ENCODE peak calls at places on chromosomes 2 and 18, in four cellular contexts. One of them, this sample, is unnamed.

GRCh38 chr2:86622878-86623548 is 652 bp downstream of the RNF103 start:
- DNase-seq in DND-41: peak; percentile 48
- DNase-seq in fibroblast of lung: no peak
- DNase-seq in lower lobe of right lung: peak; percentile 79
- DNase-seq in this sample: no peak

GRCh38 chr2:186486651-186487647 is 889 bp downstream of the ZC3H15 start:
- DNase-seq in DND-41: no peak
- DNase-seq in fibroblast of lung: peak; percentile 32
- DNase-seq in lower lobe of right lung: no peak
- DNase-seq in this sample: no peak

GRCh38 chr18:58239879-58240278 is 195.9 kb downstream of the NEDD4L start:
- DNase-seq in DND-41: no peak
- DNase-seq in fibroblast of lung: peak; percentile 35
- DNase-seq in lower lobe of right lung: no peak
- DNase-seq in this sample: no peak

GRCh38 chr2:42463570-42463969 is 30.2 kb downstream of the KCNG3 start:
- DNase-seq in DND-41: no peak
- DNase-seq in fibroblast of lung: no peak
- DNase-seq in lower lobe of right lung: no peak
- DNase-seq in this sample: no peak

GRCh38 chr2:19504400-19505198 is 146.2 kb upstream of the OSR1 start:
- DNase-seq in DND-41: no peak
- DNase-seq in fibroblast of lung: no peak
- DNase-seq in lower lobe of right lung: no peak
- DNase-seq in this sample: no peak

GRCh38 chr18:78793313-78793712 is 186.3 kb upstream of the SALL3 start:
- DNase-seq in DND-41: no peak
- DNase-seq in fibroblast of lung: no peak
- DNase-seq in lower lobe of right lung: no peak
- DNase-seq in this sample: no peak

GRCh38 chr2:203018181-203018580 is 3.5 kb downstream of the NBEAL1 start:
- DNase-seq in DND-41: no peak
- DNase-seq in fibroblast of lung: peak; percentile 29
- DNase-seq in lower lobe of right lung: no peak
- DNase-seq in this sample: no peak

GRCh38 chr18:48935433-48935774 is 15.4 kb downstream of the SMAD7 start:
- DNase-seq in DND-41: no peak
- DNase-seq in fibroblast of lung: no peak
- DNase-seq in lower lobe of right lung: no peak
- DNase-seq in this sample: no peak

GRCh38 chr2:8234757-8235374 is 447.0 kb upstream of the ID2 start:
- DNase-seq in DND-41: no peak
- DNase-seq in fibroblast of lung: no peak
- DNase-seq in lower lobe of right lung: no peak
- DNase-seq in this sample: no peak

GRCh38 chr2:143259368-143259958 is 130.2 kb downstream of the ARHGAP15 start:
- DNase-seq in DND-41: peak; percentile 84
- DNase-seq in fibroblast of lung: peak; percentile 56
- DNase-seq in lower lobe of right lung: peak; percentile 45
- DNase-seq in this sample: peak; percentile 63

GRCh38 chr18:34704823-34705222 is 5.3 kb upstream of the DTNA start:
- DNase-seq in DND-41: no peak
- DNase-seq in fibroblast of lung: no peak
- DNase-seq in lower lobe of right lung: no peak
- DNase-seq in this sample: no peak

GRCh38 chr2:69779258-69779989 is 37.5 kb downstream of the ANXA4 start:
- DNase-seq in DND-41: no peak
- DNase-seq in fibroblast of lung: peak; percentile 64
- DNase-seq in lower lobe of right lung: no peak
- DNase-seq in this sample: no peak

GRCh38 chr2:61241266-61241665 is 79.3 kb downstream of the C2orf74 start:
- DNase-seq in DND-41: no peak
- DNase-seq in fibroblast of lung: no peak
- DNase-seq in lower lobe of right lung: no peak
- DNase-seq in this sample: no peak

GRCh38 chr2:177817300-177817699 is 255.3 kb downstream of the PDE11A start:
- DNase-seq in DND-41: no peak
- DNase-seq in fibroblast of lung: no peak
- DNase-seq in lower lobe of right lung: no peak
- DNase-seq in this sample: no peak

GRCh38 chr2:39593439-39594393 is 72.0 kb upstream of the TMEM178A start:
- DNase-seq in DND-41: no peak
- DNase-seq in fibroblast of lung: peak; percentile 87
- DNase-seq in lower lobe of right lung: no peak
- DNase-seq in this sample: peak; percentile 82

GRCh38 chr2:46865181-46865970 is 50.2 kb downstream of the MCFD2 start:
- DNase-seq in DND-41: no peak
- DNase-seq in fibroblast of lung: no peak
- DNase-seq in lower lobe of right lung: no peak
- DNase-seq in this sample: no peak

GRCh38 chr18:50231621-50232020 is 34.7 kb downstream of the CFAP53 start:
- DNase-seq in DND-41: no peak
- DNase-seq in fibroblast of lung: no peak
- DNase-seq in lower lobe of right lung: no peak
- DNase-seq in this sample: no peak

GRCh38 chr2:148391324-148391723 is 253.2 kb upstream of the EPC2 start:
- DNase-seq in DND-41: no peak
- DNase-seq in fibroblast of lung: peak; percentile 83
- DNase-seq in lower lobe of right lung: no peak
- DNase-seq in this sample: peak; percentile 1

GRCh38 chr18:56726906-56727305 is 75.7 kb downstream of the WDR7 start:
- DNase-seq in DND-41: no peak
- DNase-seq in fibroblast of lung: no peak
- DNase-seq in lower lobe of right lung: no peak
- DNase-seq in this sample: no peak

GRCh38 chr2:220335591-220335915 is 708.1 kb downstream of the SLC4A3 start:
- DNase-seq in DND-41: no peak
- DNase-seq in fibroblast of lung: no peak
- DNase-seq in lower lobe of right lung: no peak
- DNase-seq in this sample: no peak

GRCh38 chr2:25855065-25855464 is 23.2 kb downstream of the ASXL2 start:
- DNase-seq in DND-41: no peak
- DNase-seq in fibroblast of lung: no peak
- DNase-seq in lower lobe of right lung: no peak
- DNase-seq in this sample: no peak

GRCh38 chr2:72115361-72116080 is 32.1 kb downstream of the CYP26B1 start:
- DNase-seq in DND-41: no peak
- DNase-seq in fibroblast of lung: peak; percentile 90
- DNase-seq in lower lobe of right lung: peak; percentile 52
- DNase-seq in this sample: peak; percentile 79
- H3K4me3 ChIP-seq in DND-41: no peak overlapping the region
- H3K4me3 ChIP-seq in fibroblast of lung: no peak overlapping the region
- H3K4me3 ChIP-seq in lower lobe of right lung: no peak overlapping the region
- H3K4me3 ChIP-seq in this sample: no peak overlapping the region

GRCh38 chr18:23631746-23632145 is 31.0 kb downstream of the ANKRD29 start:
- DNase-seq in DND-41: no peak
- DNase-seq in fibroblast of lung: no peak
- DNase-seq in lower lobe of right lung: no peak
- DNase-seq in this sample: no peak
- TF ChIP-seq CTCF in DND-41: no peak
- TF ChIP-seq CTCF in fibroblast of lung: no peak
- TF ChIP-seq CTCF in lower lobe of right lung: no peak
- TF ChIP-seq CTCF in this sample: no peak

GRCh38 chr2:68476454-68476853 is 9.1 kb downstream of the APLF start:
- DNase-seq in DND-41: no peak
- DNase-seq in fibroblast of lung: no peak
- DNase-seq in lower lobe of right lung: no peak
- DNase-seq in this sample: no peak
- H3K4me3 ChIP-seq in DND-41: no peak overlapping the region
- H3K4me3 ChIP-seq in fibroblast of lung: no peak overlapping the region
- H3K4me3 ChIP-seq in lower lobe of right lung: no peak overlapping the region
- H3K4me3 ChIP-seq in this sample: no peak overlapping the region

GRCh38 chr18:74084184-74084583 is 63.5 kb downstream of the FBXO15 start:
- DNase-seq in DND-41: no peak
- DNase-seq in fibroblast of lung: no peak
- DNase-seq in lower lobe of right lung: no peak
- DNase-seq in this sample: no peak

GRCh38 chr18:74083071-74083954 is 64.3 kb downstream of the FBXO15 start:
- DNase-seq in DND-41: no peak
- DNase-seq in fibroblast of lung: no peak
- DNase-seq in lower lobe of right lung: no peak
- DNase-seq in this sample: no peak

GRCh38 chr18:74078257-74078656 is 69.4 kb downstream of the FBXO15 start:
- DNase-seq in DND-41: no peak
- DNase-seq in fibroblast of lung: no peak
- DNase-seq in lower lobe of right lung: no peak
- DNase-seq in this sample: no peak

GRCh38 chr18:74081966-74082365 is 65.7 kb downstream of the FBXO15 start:
- DNase-seq in DND-41: no peak
- DNase-seq in fibroblast of lung: no peak
- DNase-seq in lower lobe of right lung: no peak
- DNase-seq in this sample: no peak

DNA sequence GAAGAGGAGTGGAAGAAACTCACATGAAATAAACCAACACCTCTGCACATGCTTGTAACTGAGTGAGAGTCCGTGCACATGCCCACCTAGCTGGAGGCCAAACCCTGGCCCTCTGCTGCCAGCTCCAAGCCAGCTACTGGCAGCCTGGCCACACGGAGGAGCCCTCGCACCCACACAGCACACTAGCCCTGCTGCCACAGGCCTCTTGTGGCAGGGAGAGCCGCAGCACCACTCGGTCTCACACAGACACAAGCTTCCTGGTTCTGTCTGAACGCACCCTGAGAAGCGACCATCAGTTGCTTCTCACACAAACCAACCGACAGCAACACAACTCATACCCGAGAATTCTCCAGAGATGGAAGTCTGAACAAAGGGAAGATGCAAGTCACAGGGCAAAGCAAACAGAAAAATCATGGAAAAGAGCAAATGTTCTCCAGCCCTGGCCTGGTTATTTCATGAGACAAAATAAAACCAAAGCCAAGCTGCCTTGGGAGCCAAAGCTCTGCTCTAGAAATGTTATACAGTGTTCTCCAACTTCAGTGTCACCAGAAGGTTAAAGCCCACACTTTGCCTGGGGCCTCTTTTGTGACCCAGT is 65.1 kb downstream of the FBXO15 start:
- DNase-seq in DND-41: peak; percentile 52
- DNase-seq in fibroblast of lung: peak; percentile 40
- DNase-seq in lower lobe of right lung: no peak
- DNase-seq in this sample: no peak
- TF ChIP-seq CTCF in DND-41: peak; percentile 62
- TF ChIP-seq CTCF in fibroblast of lung: peak; percentile 42
- TF ChIP-seq CTCF in lower lobe of right lung: peak; percentile 37
- TF ChIP-seq CTCF in this sample: peak; percentile 43

DNA sequence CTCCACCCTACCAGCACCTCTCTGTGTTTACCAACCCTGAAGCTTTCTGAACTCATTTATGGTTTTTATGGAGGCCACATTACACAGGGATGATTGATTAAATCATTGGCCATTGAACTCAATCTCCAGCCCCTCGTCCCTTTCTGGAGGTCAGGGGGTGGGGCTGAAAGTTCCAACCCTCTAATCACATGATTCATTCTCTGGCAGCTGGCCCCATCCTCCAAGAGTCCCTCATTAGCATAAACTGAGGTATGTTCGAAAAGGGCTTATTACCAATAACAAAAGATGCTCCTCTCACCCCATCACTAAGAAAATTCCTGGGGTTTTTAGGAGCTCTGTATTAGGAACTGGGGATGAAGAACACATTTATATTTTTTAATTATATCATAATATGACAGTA is 92.3 kb downstream of the DIS3L2 start:
- DNase-seq in DND-41: no peak
- DNase-seq in fibroblast of lung: no peak
- DNase-seq in lower lobe of right lung: no peak
- DNase-seq in this sample: no peak
- H3K4me3 ChIP-seq in DND-41: no peak overlapping the region
- H3K4me3 ChIP-seq in fibroblast of lung: no peak overlapping the region
- H3K4me3 ChIP-seq in lower lobe of right lung: no peak overlapping the region
- H3K4me3 ChIP-seq in this sample: no peak overlapping the region

GRCh38 chr2:172783091-172783898 is 47.6 kb downstream of the RAPGEF4 start:
- DNase-seq in DND-41: no peak
- DNase-seq in fibroblast of lung: peak; percentile 99
- DNase-seq in lower lobe of right lung: no peak
- DNase-seq in this sample: peak; percentile 98
- TF ChIP-seq CTCF in DND-41: no peak
- TF ChIP-seq CTCF in fibroblast of lung: no peak
- TF ChIP-seq CTCF in lower lobe of right lung: no peak
- TF ChIP-seq CTCF in this sample: peak; percentile 40

GRCh38 chr2:73069041-73069854 is 2.3 kb downstream of the SFXN5 start:
- DNase-seq in DND-41: no peak
- DNase-seq in fibroblast of lung: peak; percentile 48
- DNase-seq in lower lobe of right lung: no peak
- DNase-seq in this sample: no peak
- H3K4me3 ChIP-seq in DND-41: no peak overlapping the region
- H3K4me3 ChIP-seq in fibroblast of lung: peak overlapping the region; percentile 95
- H3K4me3 ChIP-seq in lower lobe of right lung: peak overlapping the region; percentile 99
- H3K4me3 ChIP-seq in this sample: peak overlapping the region; percentile 80

GRCh38 chr2:85011098-85011497 is 40.1 kb downstream of the KCMF1 start:
- DNase-seq in DND-41: no peak
- DNase-seq in fibroblast of lung: no peak
- DNase-seq in lower lobe of right lung: no peak
- DNase-seq in this sample: no peak

GRCh38 chr2:85012855-85013254 is 41.9 kb downstream of the KCMF1 start:
- DNase-seq in DND-41: no peak
- DNase-seq in fibroblast of lung: no peak
- DNase-seq in lower lobe of right lung: no peak
- DNase-seq in this sample: no peak

GRCh38 chr2:85009019-85009618 is 38.2 kb downstream of the KCMF1 start:
- DNase-seq in DND-41: no peak
- DNase-seq in fibroblast of lung: no peak
- DNase-seq in lower lobe of right lung: no peak
- DNase-seq in this sample: no peak

GRCh38 chr2:85012431-85012830 is 41.5 kb downstream of the KCMF1 start:
- DNase-seq in DND-41: no peak
- DNase-seq in fibroblast of lung: no peak
- DNase-seq in lower lobe of right lung: no peak
- DNase-seq in this sample: no peak

DNA sequence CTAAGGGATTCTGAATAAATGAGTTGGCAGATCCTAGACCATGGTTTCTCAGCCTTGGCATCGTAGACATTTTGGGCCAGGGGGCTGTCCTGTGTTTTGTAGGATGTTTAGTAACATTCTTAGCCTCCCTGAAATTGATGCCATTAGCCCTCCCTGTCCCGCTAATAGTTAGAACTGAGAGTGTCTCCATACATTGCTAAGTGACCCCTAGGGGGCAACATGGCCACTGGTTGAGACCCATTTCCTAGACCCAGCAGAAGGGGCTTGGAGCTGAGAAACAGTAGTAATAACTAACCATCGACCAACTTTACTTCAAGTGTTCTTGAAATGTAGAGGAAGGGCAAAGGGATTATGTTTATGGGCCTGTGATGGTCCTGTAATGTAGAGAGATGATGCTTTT is 40.8 kb downstream of the KCMF1 start:
- DNase-seq in DND-41: no peak
- DNase-seq in fibroblast of lung: no peak
- DNase-seq in lower lobe of right lung: no peak
- DNase-seq in this sample: no peak
- TF ChIP-seq CTCF in DND-41: peak; percentile 48
- TF ChIP-seq CTCF in fibroblast of lung: no peak
- TF ChIP-seq CTCF in lower lobe of right lung: no peak
- TF ChIP-seq CTCF in this sample: no peak

This sample was measured in astrocyte of the cerebellum.